ENCODE peak calls at places on chromosomes 3 and 15, in six cellular contexts. One of them, this sample, is unnamed.

GRCh38 chr15:71182522-71182921 is 67.3 kb downstream of the THSD4 start:
- DNase-seq in adrenal gland: no peak
- DNase-seq in right lobe of liver: no peak
- DNase-seq in SJCRH30: no peak
- DNase-seq in left ventricle myocardium inferior: no peak
- DNase-seq in aorta: no peak
- DNase-seq in this sample: no peak

GRCh38 chr3:127792664-127793292 is 29.5 kb downstream of the MGLL start:
- DNase-seq in SJCRH30: no peak
- DNase-seq in aorta: peak; percentile 85
- DNase-seq in adrenal gland: no peak
- DNase-seq in left ventricle myocardium inferior: peak; percentile 71
- DNase-seq in right lobe of liver: no peak
- DNase-seq in this sample: no peak

GRCh38 chr3:67657192-67657591 is 2.8 kb upstream of the SUCLG2 start:
- DNase-seq in SJCRH30: no peak
- DNase-seq in aorta: no peak
- DNase-seq in right lobe of liver: no peak
- DNase-seq in left ventricle myocardium inferior: no peak
- DNase-seq in adrenal gland: no peak
- DNase-seq in this sample: no peak

GRCh38 chr3:149585401-149585726 is 72.5 kb downstream of the WWTR1 start:
- DNase-seq in right lobe of liver: no peak
- DNase-seq in adrenal gland: no peak
- DNase-seq in left ventricle myocardium inferior: no peak
- DNase-seq in aorta: no peak
- DNase-seq in SJCRH30: no peak
- DNase-seq in this sample: no peak

GRCh38 chr3:158094917-158095301 is 11.3 kb downstream of the SHOX2 start:
- DNase-seq in SJCRH30: no peak
- DNase-seq in aorta: no peak
- DNase-seq in adrenal gland: no peak
- DNase-seq in left ventricle myocardium inferior: no peak
- DNase-seq in right lobe of liver: no peak
- DNase-seq in this sample: no peak

GRCh38 chr3:105618561-105618960 is 250.3 kb downstream of the CBLB start:
- DNase-seq in left ventricle myocardium inferior: no peak
- DNase-seq in aorta: no peak
- DNase-seq in SJCRH30: peak; percentile 84
- DNase-seq in right lobe of liver: no peak
- DNase-seq in adrenal gland: no peak
- DNase-seq in this sample: no peak

GRCh38 chr3:129131465-129132088 is 10.0 kb upstream of the RAB43 start:
- DNase-seq in aorta: no peak
- DNase-seq in adrenal gland: no peak
- DNase-seq in SJCRH30: no peak
- DNase-seq in right lobe of liver: no peak
- DNase-seq in left ventricle myocardium inferior: no peak
- DNase-seq in this sample: no peak

GRCh38 chr3:53162672-53163458 is 1.9 kb downstream of the PRKCD start:
- DNase-seq in SJCRH30: no peak
- DNase-seq in aorta: no peak
- DNase-seq in right lobe of liver: no peak
- DNase-seq in adrenal gland: no peak
- DNase-seq in left ventricle myocardium inferior: no peak
- DNase-seq in this sample: peak; percentile 25

GRCh38 chr3:60552581-60552980 is 698.7 kb downstream of the FHIT start:
- DNase-seq in SJCRH30: no peak
- DNase-seq in adrenal gland: no peak
- DNase-seq in right lobe of liver: no peak
- DNase-seq in left ventricle myocardium inferior: no peak
- DNase-seq in aorta: no peak
- DNase-seq in this sample: no peak

GRCh38 chr3:30689202-30689641 is 82.8 kb downstream of the TGFBR2 start:
- DNase-seq in right lobe of liver: no peak
- DNase-seq in adrenal gland: peak; percentile 62
- DNase-seq in aorta: no peak
- DNase-seq in left ventricle myocardium inferior: no peak
- DNase-seq in SJCRH30: no peak
- DNase-seq in this sample: no peak

GRCh38 chr3:146431240-146431639 is 38.1 kb downstream of the PLSCR2 start:
- DNase-seq in adrenal gland: no peak
- DNase-seq in aorta: no peak
- DNase-seq in right lobe of liver: no peak
- DNase-seq in SJCRH30: no peak
- DNase-seq in left ventricle myocardium inferior: no peak
- DNase-seq in this sample: no peak

GRCh38 chr3:43207628-43208085 is 78.7 kb upstream of the SNRK start:
- DNase-seq in adrenal gland: no peak
- DNase-seq in right lobe of liver: no peak
- DNase-seq in aorta: no peak
- DNase-seq in SJCRH30: no peak
- DNase-seq in left ventricle myocardium inferior: no peak
- DNase-seq in this sample: no peak

GRCh38 chr3:77467702-77468407 is 428.0 kb downstream of the ROBO2 start:
- DNase-seq in adrenal gland: no peak
- DNase-seq in aorta: no peak
- DNase-seq in SJCRH30: peak; percentile 41
- DNase-seq in left ventricle myocardium inferior: peak; percentile 21
- DNase-seq in right lobe of liver: no peak
- DNase-seq in this sample: no peak

GRCh38 chr15:101070502-101071273 is 151.5 kb downstream of the LRRK1 start:
- DNase-seq in adrenal gland: no peak
- DNase-seq in SJCRH30: peak; percentile 62
- DNase-seq in right lobe of liver: no peak
- DNase-seq in aorta: peak; percentile 69
- DNase-seq in left ventricle myocardium inferior: no peak
- DNase-seq in this sample: no peak

GRCh38 chr3:81980566-81981494 is 219.4 kb upstream of the GBE1 start:
- DNase-seq in adrenal gland: no peak
- DNase-seq in right lobe of liver: no peak
- DNase-seq in aorta: no peak
- DNase-seq in left ventricle myocardium inferior: no peak
- DNase-seq in SJCRH30: no peak
- DNase-seq in this sample: no peak

GRCh38 chr3:99871231-99871898 is 53.7 kb downstream of the CMSS1 start:
- DNase-seq in SJCRH30: no peak
- DNase-seq in left ventricle myocardium inferior: no peak
- DNase-seq in aorta: no peak
- DNase-seq in right lobe of liver: no peak
- DNase-seq in adrenal gland: no peak
- DNase-seq in this sample: no peak

GRCh38 chr15:33098082-33099058 is 96.1 kb downstream of the FMN1 start:
- DNase-seq in aorta: no peak
- DNase-seq in SJCRH30: peak; percentile 38
- DNase-seq in left ventricle myocardium inferior: no peak
- DNase-seq in adrenal gland: no peak
- DNase-seq in right lobe of liver: no peak
- DNase-seq in this sample: no peak

GRCh38 chr3:154023148-154023547 is 98.0 kb upstream of the ARHGEF26 start:
- DNase-seq in left ventricle myocardium inferior: no peak
- DNase-seq in right lobe of liver: no peak
- DNase-seq in SJCRH30: no peak
- DNase-seq in adrenal gland: no peak
- DNase-seq in aorta: no peak
- DNase-seq in this sample: no peak

GRCh38 chr15:28097656-28098359 is 1.3 kb downstream of the OCA2 start:
- DNase-seq in SJCRH30: no peak
- DNase-seq in aorta: peak; percentile 69
- DNase-seq in left ventricle myocardium inferior: no peak
- DNase-seq in right lobe of liver: no peak
- DNase-seq in adrenal gland: no peak
- DNase-seq in this sample: no peak

GRCh38 chr3:108477511-108478147 is 32.8 kb downstream of the MYH15 start:
- DNase-seq in right lobe of liver: no peak
- DNase-seq in left ventricle myocardium inferior: no peak
- DNase-seq in SJCRH30: peak; percentile 45
- DNase-seq in aorta: no peak
- DNase-seq in adrenal gland: peak; percentile 61
- DNase-seq in this sample: peak; percentile 38

GRCh38 chr15:57356636-57357035 is 19.7 kb upstream of the CGNL1 start:
- DNase-seq in aorta: no peak
- DNase-seq in adrenal gland: no peak
- DNase-seq in left ventricle myocardium inferior: no peak
- DNase-seq in right lobe of liver: no peak
- DNase-seq in SJCRH30: peak; percentile 73
- DNase-seq in this sample: no peak

GRCh38 chr3:15094187-15094875 is 4.6 kb downstream of the RBSN start:
- DNase-seq in SJCRH30: no peak
- DNase-seq in aorta: no peak
- DNase-seq in right lobe of liver: no peak
- DNase-seq in left ventricle myocardium inferior: no peak
- DNase-seq in adrenal gland: no peak
- DNase-seq in this sample: no peak

GRCh38 chr15:89333959-89334509 is 590 bp downstream of the POLG start:
- DNase-seq in left ventricle myocardium inferior: no peak
- DNase-seq in SJCRH30: no peak
- DNase-seq in aorta: no peak
- DNase-seq in adrenal gland: no peak
- DNase-seq in right lobe of liver: no peak
- DNase-seq in this sample: no peak

GRCh38 chr3:173920386-173920785 is 522.8 kb downstream of the NLGN1 start:
- DNase-seq in right lobe of liver: no peak
- DNase-seq in aorta: no peak
- DNase-seq in SJCRH30: no peak
- DNase-seq in adrenal gland: no peak
- DNase-seq in left ventricle myocardium inferior: no peak
- DNase-seq in this sample: no peak

GRCh38 chr15:98650871-98651481 is 2.6 kb downstream of the IGF1R start:
- DNase-seq in right lobe of liver: no peak
- DNase-seq in adrenal gland: peak; percentile 35
- DNase-seq in aorta: no peak
- DNase-seq in SJCRH30: peak; percentile 24
- DNase-seq in left ventricle myocardium inferior: no peak
- DNase-seq in this sample: peak; percentile 59

GRCh38 chr3:113623324-113623723 is 73.1 kb downstream of the USF3 start:
- DNase-seq in right lobe of liver: no peak
- DNase-seq in adrenal gland: no peak
- DNase-seq in aorta: no peak
- DNase-seq in left ventricle myocardium inferior: no peak
- DNase-seq in SJCRH30: no peak
- DNase-seq in this sample: no peak

GRCh38 chr3:22007376-22007775 is 256.4 kb upstream of the ZNF385D start:
- DNase-seq in right lobe of liver: no peak
- DNase-seq in SJCRH30: no peak
- DNase-seq in left ventricle myocardium inferior: no peak
- DNase-seq in aorta: no peak
- DNase-seq in adrenal gland: no peak
- DNase-seq in this sample: no peak

GRCh38 chr3:188212308-188212969 is 58.5 kb downstream of the LPP start:
- DNase-seq in adrenal gland: no peak
- DNase-seq in SJCRH30: no peak
- DNase-seq in aorta: peak; percentile 82
- DNase-seq in left ventricle myocardium inferior: no peak
- DNase-seq in right lobe of liver: no peak
- DNase-seq in this sample: no peak

GRCh38 chr15:60379466-60380274 is 18.1 kb downstream of the ANXA2 start:
- DNase-seq in aorta: no peak
- DNase-seq in SJCRH30: peak; percentile 70
- DNase-seq in adrenal gland: no peak
- DNase-seq in left ventricle myocardium inferior: no peak
- DNase-seq in right lobe of liver: no peak
- DNase-seq in this sample: no peak
- H3K27ac ChIP-seq in aorta: peak overlapping the region; percentile 80
- H3K27ac ChIP-seq in SJCRH30: peak overlapping the region; percentile 67
- H3K27ac ChIP-seq in adrenal gland: no peak overlapping the region
- H3K27ac ChIP-seq in left ventricle myocardium inferior: peak overlapping the region; percentile 75
- H3K27ac ChIP-seq in right lobe of liver: no peak overlapping the region
- H3K27ac ChIP-seq in this sample: no peak overlapping the region

DNA sequence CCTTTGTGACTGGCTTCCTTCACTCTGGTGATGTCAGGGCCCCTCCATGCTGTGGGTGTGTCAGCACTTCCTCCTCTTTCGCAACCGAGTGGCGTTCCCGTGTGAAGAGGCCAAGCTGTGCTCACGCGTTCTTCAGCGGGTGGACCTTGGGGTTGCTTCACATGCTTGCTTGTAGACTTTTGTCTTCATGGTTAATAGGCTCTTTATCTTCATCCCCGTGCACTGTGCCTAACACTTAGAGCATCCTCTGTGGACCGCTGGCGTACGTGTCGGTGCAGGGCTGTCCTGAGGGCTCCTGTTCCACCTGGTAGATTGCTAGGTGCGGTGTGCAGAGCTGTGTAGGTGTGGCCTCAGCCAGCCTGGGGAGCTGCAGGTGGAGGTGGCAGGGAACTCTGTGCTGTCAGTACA is 182.3 kb downstream of the OR4M2 start:
- DNase-seq in SJCRH30: no peak
- DNase-seq in aorta: peak; percentile 82
- DNase-seq in adrenal gland: peak; percentile 36
- DNase-seq in left ventricle myocardium inferior: no peak
- DNase-seq in right lobe of liver: peak; percentile 86
- DNase-seq in this sample: no peak
- H3K9me3 ChIP-seq in SJCRH30: no peaks in the 10 kb centered on the region
- H3K9me3 ChIP-seq in aorta: no peaks in the 10 kb centered on the region
- H3K9me3 ChIP-seq in adrenal gland: no peaks in the 10 kb centered on the region
- H3K9me3 ChIP-seq in left ventricle myocardium inferior: no peaks in the 10 kb centered on the region
- H3K9me3 ChIP-seq in right lobe of liver: no peaks in the 10 kb centered on the region
- H3K9me3 ChIP-seq in this sample: no peaks in the 10 kb centered on the region

DNA sequence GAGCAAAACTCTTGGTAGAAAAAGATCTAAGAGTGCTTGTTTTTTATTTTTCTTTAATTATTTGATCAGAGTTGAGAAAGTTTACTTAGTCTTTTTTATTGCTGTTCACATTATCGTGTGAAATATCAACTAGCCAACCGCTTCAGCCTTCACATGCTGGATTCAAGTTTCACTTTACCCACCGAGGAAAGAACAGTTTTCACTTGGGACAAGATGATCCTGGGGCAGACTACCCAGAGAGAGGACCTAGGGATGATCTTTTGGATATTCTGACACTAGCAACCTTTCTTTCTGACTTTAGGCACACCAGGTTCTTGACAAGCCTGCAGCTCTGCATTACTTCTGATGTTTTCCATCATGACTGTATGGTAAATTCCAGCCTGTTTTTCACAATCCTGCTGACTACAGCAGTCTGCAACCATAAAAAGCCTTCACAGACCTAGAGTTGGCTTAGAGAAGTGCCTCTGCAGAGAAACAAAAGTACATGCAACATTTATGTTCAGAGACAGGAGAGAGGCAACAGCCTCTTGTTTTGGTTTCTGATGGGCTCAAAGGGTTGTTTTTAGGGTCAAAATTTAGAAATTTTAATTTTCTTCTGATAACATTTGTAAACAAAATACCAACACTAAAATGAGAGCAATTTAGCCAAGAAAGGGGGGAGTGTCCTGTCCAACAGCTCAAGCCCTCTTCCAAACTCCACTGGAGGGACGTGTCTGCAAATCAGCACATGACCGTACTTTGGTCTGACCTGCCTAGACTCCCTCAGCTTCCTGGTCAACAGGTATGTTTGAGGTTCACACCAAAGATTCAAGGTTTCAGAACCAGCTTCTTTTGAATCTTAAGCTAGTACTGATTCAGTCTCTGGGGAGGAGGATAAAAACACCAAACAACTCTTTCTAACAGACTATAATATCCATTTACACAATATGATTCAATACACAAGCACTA is 861 bp downstream of the ABI3BP start:
- DNase-seq in left ventricle myocardium inferior: no peak
- DNase-seq in SJCRH30: no peak
- DNase-seq in aorta: no peak
- DNase-seq in adrenal gland: no peak
- DNase-seq in right lobe of liver: no peak
- DNase-seq in this sample: no peak
- H3K27ac ChIP-seq in left ventricle myocardium inferior: peak overlapping the region; percentile 67
- H3K27ac ChIP-seq in SJCRH30: no peak overlapping the region
- H3K27ac ChIP-seq in aorta: peak overlapping the region; percentile 67
- H3K27ac ChIP-seq in adrenal gland: peak overlapping the region; percentile 32
- H3K27ac ChIP-seq in right lobe of liver: peak overlapping the region; percentile 25
- H3K27ac ChIP-seq in this sample: no peak overlapping the region

GRCh38 chr15:45026646-45027045 is 3.7 kb downstream of the SORD start:
- DNase-seq in left ventricle myocardium inferior: no peak
- DNase-seq in SJCRH30: no peak
- DNase-seq in aorta: no peak
- DNase-seq in right lobe of liver: no peak
- DNase-seq in adrenal gland: no peak
- DNase-seq in this sample: no peak
- H3K9me3 ChIP-seq in left ventricle myocardium inferior: no peaks in the 10 kb centered on the region
- H3K9me3 ChIP-seq in SJCRH30: no peaks in the 10 kb centered on the region
- H3K9me3 ChIP-seq in aorta: no peaks in the 10 kb centered on the region
- H3K9me3 ChIP-seq in right lobe of liver: no peaks in the 10 kb centered on the region
- H3K9me3 ChIP-seq in adrenal gland: no peaks in the 10 kb centered on the region
- H3K9me3 ChIP-seq in this sample: no peaks in the 10 kb centered on the region

This sample was measured in naive thymus-derived CD4-positive, alpha-beta T cell.